ENCODE peak calls at places on chromosomes 1 and 21, in four cellular contexts. Z, Q, E and B are unnamed samples.

GRCh38 chr1:24743404-24744211 is 1.6 kb upstream of the CLIC4 start:
- DNase-seq in Z (peak), Q (peak), E (peak), B (peak)

GRCh38 chr1:33349081-33349759 is 28.3 kb upstream of the A3GALT2 start:
- DNase-seq in Z (no peak), Q (peak), E (peak), B (no peak)

GRCh38 chr1:119732465-119733168 is 20.9 kb downstream of the PHGDH start:
- DNase-seq in Z (no peak), Q (peak), E (no peak), B (no peak)

GRCh38 chr21:38797470-38797869 is 8.3 kb upstream of the ETS2 start:
- DNase-seq in Z (no peak), Q (no peak), E (peak), B (peak)

GRCh38 chr1:223500560-223501425 is 107.6 kb downstream of the CCDC185 start:
- DNase-seq in Z (peak), Q (no peak), E (peak), B (peak)

GRCh38 chr1:109466440-109467300 is at the start of gene SYPL2:
- DNase-seq in Z (no peak), Q (no peak), E (peak), B (peak)

GRCh38 chr1:176450526-176450925 is 12.4 kb upstream of the PAPPA2 start:
- DNase-seq in Z (no peak), Q (no peak), E (peak), B (no peak)

GRCh38 chr21:24428539-24429186 is 1178.6 kb downstream of the MRPL39 start:
- DNase-seq in Z (no peak), Q (no peak), E (no peak), B (no peak)

GRCh38 chr1:223737342-223737741 is 25.0 kb downstream of the CAPN2 start:
- DNase-seq in Z (no peak), Q (no peak), E (no peak), B (no peak)

GRCh38 chr21:31897311-31897710 is 24.5 kb downstream of the HUNK start:
- DNase-seq in Z (no peak), Q (no peak), E (no peak), B (no peak)

GRCh38 chr1:188700116-188700515 is 1777.5 kb downstream of the BRINP3 start:
- DNase-seq in Z (no peak), Q (no peak), E (no peak), B (no peak)

GRCh38 chr1:29810121-29811120 is 574.1 kb downstream of the PTPRU start:
- DNase-seq in Z (no peak), Q (no peak), E (no peak), B (no peak)

GRCh38 chr1:27274204-27274603 is 39.8 kb downstream of the WDTC1 start:
- DNase-seq in Z (no peak), Q (no peak), E (no peak), B (no peak)

GRCh38 chr1:53557830-53558784 is 98.9 kb downstream of the DMRTB1 start:
- DNase-seq in Z (no peak), Q (no peak), E (no peak), B (no peak)

GRCh38 chr1:102588536-102588935 is 519.8 kb downstream of the COL11A1 start:
- DNase-seq in Z (no peak), Q (no peak), E (no peak), B (peak)

GRCh38 chr1:151621351-151621750 is 9.5 kb downstream of the SNX27 start:
- DNase-seq in Z (no peak), Q (no peak), E (no peak), B (no peak)

GRCh38 chr1:2783435-2784397 is 17.8 kb downstream of the TTC34 start:
- DNase-seq in Z (no peak), Q (no peak), E (no peak), B (no peak)

GRCh38 chr1:21666572-21667320 is 2.4 kb downstream of the RAP1GAP start:
- DNase-seq in Z (no peak), Q (no peak), E (no peak), B (no peak)

GRCh38 chr1:189597083-189597482 is 880.6 kb downstream of the BRINP3 start:
- DNase-seq in Z (no peak), Q (no peak), E (no peak), B (no peak)